ENCODE peak calls at places on chromosome 17, in six cellular contexts. H is CD8-positive, alpha-beta T cell; Q is T follicular helper cell; D is COR-L47; S is stimulated activated CD8-positive, alpha-beta memory T cell treated with anti-CD3 and anti-CD28 coated beads, Interleukin-12 subunit alpha, Interleukin-12 subunit beta, amount 100 ng/mL, for 1 hour; W is body of pancreas. X is an unnamed sample.

GRCh38 chr17:14351493-14351892 is 50.6 kb downstream of the HS3ST3B1 start:
- DNase-seq in D (no peak), S (no peak), H (no peak), Q (no peak), W (no peak), X (no peak)

GRCh38 chr17:65156835-65157565 is 19.8 kb downstream of the RGS9 start:
- DNase-seq in W (no peak), D (no peak), S (no peak), Q (no peak), H (no peak), X (no peak)

GRCh38 chr17:79797492-79798295 is 817 bp upstream of the CBX8 start:
- DNase-seq in D (peak), W (no peak), Q (no peak), H (no peak), S (no peak), X (no peak)

GRCh38 chr17:82013341-82013740 is 9.3 kb downstream of the CENPX start:
- DNase-seq in H (no peak), W (no peak), D (no peak), S (no peak), Q (no peak), X (no peak)

GRCh38 chr17:82495844-82496528 is 23.5 kb upstream of the FOXK2 start:
- DNase-seq in H (no peak), W (no peak), D (peak), Q (no peak), S (no peak), X (no peak)

GRCh38 chr17:37106049-37106448 is 157.3 kb downstream of the AATF start:
- DNase-seq in W (no peak), H (no peak), D (no peak), S (no peak), Q (no peak), X (no peak)

GRCh38 chr17:72446525-72447250 is 325.9 kb downstream of the SOX9 start:
- DNase-seq in W (no peak), D (no peak), S (no peak), H (no peak), Q (no peak), X (no peak)

GRCh38 chr17:30249460-30249859 is 14.0 kb upstream of the SLC6A4 start:
- DNase-seq in H (no peak), W (no peak), S (no peak), D (no peak), Q (no peak), X (no peak)

GRCh38 chr17:81309140-81309858 is 14.2 kb upstream of the SLC38A10 start:
- DNase-seq in Q (no peak), W (peak), D (no peak), S (no peak), H (no peak), X (peak)

GRCh38 chr17:14886200-14886739 is 378.9 kb downstream of the PMP22 start:
- DNase-seq in W (no peak), D (no peak), S (no peak), Q (no peak), H (no peak), X (no peak)

GRCh38 chr17:75549246-75550138 is 24.0 kb downstream of the LLGL2 start:
- DNase-seq in W (peak), Q (no peak), D (peak), S (no peak), H (no peak), X (no peak)

GRCh38 chr17:4806420-4806769 is 557 bp upstream of the PLD2 start:
- DNase-seq in S (no peak), H (no peak), Q (no peak), D (no peak), W (peak), X (no peak)

GRCh38 chr17:82835766-82836512 is 3.9 kb downstream of the ZNF750 start:
- DNase-seq in Q (no peak), W (no peak), D (no peak), H (no peak), S (no peak), X (peak)

GRCh38 chr17:82148997-82149396 is 51.0 kb upstream of the FASN start:
- DNase-seq in H (no peak), W (no peak), D (no peak), Q (no peak), S (no peak), X (no peak)

GRCh38 chr17:66192378-66192687 is 400 bp upstream of the CEP112 start:
- DNase-seq in W (no peak), Q (no peak), D (no peak), S (no peak), H (no peak), X (no peak)

GRCh38 chr17:352421-353212 is at the start of gene RPH3AL:
- DNase-seq in W (peak), D (no peak), S (no peak), H (no peak), Q (no peak), X (no peak)

GRCh38 chr17:2571523-2572303 is 21.7 kb upstream of the PAFAH1B1 start:
- DNase-seq in D (no peak), S (no peak), W (no peak), Q (no peak), H (no peak), X (no peak)